ENCODE peak calls at places on chromosomes 2 and 18, in seven cellular contexts. D is T-helper 17 cell, J is EL, M is upper lobe of right lung, R is T-helper 1 cell, H is Calu3, F is heart left ventricle. P is an unnamed sample.

GRCh38 chr2:177784449-177784845 is 288.1 kb downstream of the PDE11A start:
- DNase-seq in D (no peak), J (peak), M (no peak), R (no peak), H (peak), F (no peak), P (peak)

GRCh38 chr2:1593371-1594205 is 150.7 kb downstream of the PXDN start:
- DNase-seq in D (no peak), J (peak), M (peak), R (no peak), H (no peak), F (peak), P (peak)

GRCh38 chr2:172928754-172929153 is 146.9 kb upstream of the MAP3K20 start:
- DNase-seq in D (no peak), J (peak), M (no peak), R (no peak), H (no peak), F (no peak), P (no peak)

GRCh38 chr18:70332694-70333093 is 43.8 kb downstream of the SOCS6 start:
- DNase-seq in D (no peak), J (peak), M (no peak), R (no peak), H (no peak), F (no peak), P (no peak)

GRCh38 chr2:200741468-200742202 is 70.1 kb upstream of the BZW1 start:
- DNase-seq in D (no peak), J (no peak), M (peak), R (no peak), H (peak), F (no peak), P (no peak)

GRCh38 chr2:9846554-9846953 is 3.3 kb downstream of the TAF1B start:
- DNase-seq in D (no peak), J (peak), M (no peak), R (no peak), H (no peak), F (no peak), P (no peak)

GRCh38 chr2:55099878-55100820 is 49.9 kb upstream of the RTN4 start:
- DNase-seq in D (no peak), J (peak), M (no peak), R (no peak), H (no peak), F (no peak), P (peak)

GRCh38 chr2:187338679-187339121 is 109.4 kb downstream of the CALCRL start:
- DNase-seq in D (no peak), J (no peak), M (peak), R (no peak), H (no peak), F (no peak), P (peak)

GRCh38 chr2:237222178-237222577 is 136.5 kb downstream of the COPS8 start:
- DNase-seq in D (no peak), J (peak), M (no peak), R (no peak), H (peak), F (peak), P (peak)

GRCh38 chr2:23241106-23241505 is 143.9 kb upstream of the KLHL29 start:
- DNase-seq in D (no peak), J (no peak), M (no peak), R (no peak), H (no peak), F (no peak), P (no peak)